ENCODE peak calls at places on chromosomes 2 and 18, in six cellular contexts. One of them, this sample, is unnamed.

GRCh38 chr18:41870191-41870590 is 84.8 kb upstream of the PIK3C3 start:
- DNase-seq in HCT116: no peak
- DNase-seq in MM.1S: no peak
- DNase-seq in OCI-LY7: no peak
- DNase-seq in SK-N-SH: no peak
- DNase-seq in neural progenitor cell: no peak
- DNase-seq in this sample: no peak

GRCh38 chr2:39008663-39009062 is 112.2 kb downstream of the SOS1 start:
- DNase-seq in HCT116: no peak
- DNase-seq in MM.1S: no peak
- DNase-seq in OCI-LY7: peak; percentile 5
- DNase-seq in SK-N-SH: no peak
- DNase-seq in neural progenitor cell: no peak
- DNase-seq in this sample: peak; percentile 16

GRCh38 chr2:237977380-237977779 is 10.6 kb downstream of the UBE2F start:
- DNase-seq in HCT116: no peak
- DNase-seq in MM.1S: no peak
- DNase-seq in OCI-LY7: peak; percentile 83
- DNase-seq in SK-N-SH: no peak
- DNase-seq in neural progenitor cell: no peak
- DNase-seq in this sample: no peak

GRCh38 chr2:229180658-229181057 is 90.4 kb downstream of the PID1 start:
- DNase-seq in HCT116: no peak
- DNase-seq in MM.1S: no peak
- DNase-seq in OCI-LY7: no peak
- DNase-seq in SK-N-SH: no peak
- DNase-seq in neural progenitor cell: no peak
- DNase-seq in this sample: no peak

GRCh38 chr2:104969564-104969963 is 68.3 kb upstream of the MRPS9 start:
- DNase-seq in HCT116: peak; percentile 83
- DNase-seq in MM.1S: peak; percentile 72
- DNase-seq in OCI-LY7: peak; percentile 8
- DNase-seq in SK-N-SH: no peak
- DNase-seq in neural progenitor cell: peak; percentile 29
- DNase-seq in this sample: no peak

GRCh38 chr2:170235860-170236638 is 58.1 kb downstream of the MYO3B start:
- DNase-seq in HCT116: peak; percentile 60
- DNase-seq in MM.1S: peak; percentile 61
- DNase-seq in OCI-LY7: peak; percentile 46
- DNase-seq in SK-N-SH: peak; percentile 61
- DNase-seq in neural progenitor cell: peak; percentile 84
- DNase-seq in this sample: peak; percentile 76

GRCh38 chr2:21005111-21005699 is 38.7 kb downstream of the APOB start:
- DNase-seq in HCT116: no peak
- DNase-seq in MM.1S: no peak
- DNase-seq in OCI-LY7: no peak
- DNase-seq in SK-N-SH: no peak
- DNase-seq in neural progenitor cell: no peak
- DNase-seq in this sample: no peak

GRCh38 chr18:55362303-55362702 is 225.7 kb downstream of the TCF4 start:
- DNase-seq in HCT116: no peak
- DNase-seq in MM.1S: no peak
- DNase-seq in OCI-LY7: no peak
- DNase-seq in SK-N-SH: no peak
- DNase-seq in neural progenitor cell: no peak
- DNase-seq in this sample: no peak

GRCh38 chr18:2846241-2846637 is 567 bp upstream of the EMILIN2 start:
- DNase-seq in HCT116: no peak
- DNase-seq in MM.1S: no peak
- DNase-seq in OCI-LY7: no peak
- DNase-seq in SK-N-SH: no peak
- DNase-seq in neural progenitor cell: peak; percentile 53
- DNase-seq in this sample: peak; percentile 28

GRCh38 chr2:169579044-169579443 is 5.1 kb upstream of the PPIG start:
- DNase-seq in HCT116: no peak
- DNase-seq in MM.1S: no peak
- DNase-seq in OCI-LY7: no peak
- DNase-seq in SK-N-SH: no peak
- DNase-seq in neural progenitor cell: no peak
- DNase-seq in this sample: no peak

GRCh38 chr2:230942920-230943896 is 18.2 kb upstream of the GPR55 start:
- DNase-seq in HCT116: no peak
- DNase-seq in MM.1S: peak; percentile 9
- DNase-seq in OCI-LY7: no peak
- DNase-seq in SK-N-SH: no peak
- DNase-seq in neural progenitor cell: no peak
- DNase-seq in this sample: no peak

GRCh38 chr18:8803063-8803795 is 97.9 kb downstream of the MTCL1 start:
- DNase-seq in HCT116: no peak
- DNase-seq in MM.1S: no peak
- DNase-seq in OCI-LY7: no peak
- DNase-seq in SK-N-SH: no peak
- DNase-seq in neural progenitor cell: no peak
- DNase-seq in this sample: no peak

GRCh38 chr18:60448487-60449267 is 76.1 kb upstream of the MC4R start:
- DNase-seq in HCT116: no peak
- DNase-seq in MM.1S: no peak
- DNase-seq in OCI-LY7: no peak
- DNase-seq in SK-N-SH: no peak
- DNase-seq in neural progenitor cell: no peak
- DNase-seq in this sample: no peak

GRCh38 chr2:21452263-21452662 is 328.5 kb downstream of the TDRD15 start:
- DNase-seq in HCT116: no peak
- DNase-seq in MM.1S: no peak
- DNase-seq in OCI-LY7: no peak
- DNase-seq in SK-N-SH: peak; percentile 47
- DNase-seq in neural progenitor cell: no peak
- DNase-seq in this sample: no peak

GRCh38 chr2:8480936-8481335 is 200.9 kb upstream of the ID2 start:
- DNase-seq in HCT116: no peak
- DNase-seq in MM.1S: no peak
- DNase-seq in OCI-LY7: no peak
- DNase-seq in SK-N-SH: no peak
- DNase-seq in neural progenitor cell: no peak
- DNase-seq in this sample: no peak

GRCh38 chr2:8479298-8479697 is 202.6 kb upstream of the ID2 start:
- DNase-seq in HCT116: no peak
- DNase-seq in MM.1S: no peak
- DNase-seq in OCI-LY7: no peak
- DNase-seq in SK-N-SH: peak; percentile 79
- DNase-seq in neural progenitor cell: no peak
- DNase-seq in this sample: peak; percentile 76

GRCh38 chr2:8484502-8485283 is 197.2 kb upstream of the ID2 start:
- DNase-seq in HCT116: no peak
- DNase-seq in MM.1S: no peak
- DNase-seq in OCI-LY7: no peak
- DNase-seq in SK-N-SH: no peak
- DNase-seq in neural progenitor cell: no peak
- DNase-seq in this sample: no peak

GRCh38 chr2:8482432-8482831 is 199.4 kb upstream of the ID2 start:
- DNase-seq in HCT116: no peak
- DNase-seq in MM.1S: no peak
- DNase-seq in OCI-LY7: no peak
- DNase-seq in SK-N-SH: no peak
- DNase-seq in neural progenitor cell: no peak
- DNase-seq in this sample: no peak

DNA sequence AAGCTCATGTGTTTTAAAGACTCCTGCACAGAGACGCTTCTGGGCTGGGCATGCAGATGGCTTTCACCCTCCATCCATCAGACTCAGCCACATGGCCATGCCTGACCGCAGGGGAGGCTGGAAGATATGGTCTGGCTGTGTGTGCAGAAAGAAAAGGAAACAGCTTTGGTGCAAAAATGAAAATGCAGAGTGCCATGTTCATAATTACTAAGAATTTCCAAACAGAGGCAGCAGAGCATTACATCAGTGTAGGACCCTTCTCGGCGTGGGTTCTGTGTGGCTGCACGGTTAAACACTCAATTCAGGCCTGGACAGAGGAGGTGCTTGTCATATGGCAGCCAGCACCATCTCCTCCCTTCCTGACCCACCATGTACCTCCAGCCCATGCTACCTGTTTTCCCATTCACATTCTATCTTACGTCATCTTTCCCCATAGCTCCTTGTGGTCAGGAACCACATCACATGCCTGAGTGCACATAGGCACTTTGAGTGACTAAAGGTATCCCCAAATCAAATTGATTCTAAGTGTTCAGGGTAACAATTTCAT is 200.3 kb upstream of the ID2 start:
- DNase-seq in HCT116: no peak
- DNase-seq in MM.1S: peak; percentile 82
- DNase-seq in OCI-LY7: peak; percentile 68
- DNase-seq in SK-N-SH: no peak
- DNase-seq in neural progenitor cell: no peak
- DNase-seq in this sample: no peak
- TF ChIP-seq EZH2phosphoT487 in HCT116: no peak
- TF ChIP-seq EZH2phosphoT487 in MM.1S: no peak
- TF ChIP-seq EZH2phosphoT487 in OCI-LY7: no peak
- TF ChIP-seq EZH2phosphoT487 in SK-N-SH: no peak
- TF ChIP-seq EZH2phosphoT487 in neural progenitor cell: no peak
- TF ChIP-seq EZH2phosphoT487 in this sample: no peak

GRCh38 chr2:3076848-3077735 is 300.5 kb downstream of the EIPR1 start:
- DNase-seq in HCT116: no peak
- DNase-seq in MM.1S: no peak
- DNase-seq in OCI-LY7: no peak
- DNase-seq in SK-N-SH: peak; percentile 59
- DNase-seq in neural progenitor cell: peak; percentile 49
- DNase-seq in this sample: no peak
- TF ChIP-seq EZH2phosphoT487 in HCT116: no peak
- TF ChIP-seq EZH2phosphoT487 in MM.1S: no peak
- TF ChIP-seq EZH2phosphoT487 in OCI-LY7: no peak
- TF ChIP-seq EZH2phosphoT487 in SK-N-SH: no peak
- TF ChIP-seq EZH2phosphoT487 in neural progenitor cell: no peak
- TF ChIP-seq EZH2phosphoT487 in this sample: no peak

DNA sequence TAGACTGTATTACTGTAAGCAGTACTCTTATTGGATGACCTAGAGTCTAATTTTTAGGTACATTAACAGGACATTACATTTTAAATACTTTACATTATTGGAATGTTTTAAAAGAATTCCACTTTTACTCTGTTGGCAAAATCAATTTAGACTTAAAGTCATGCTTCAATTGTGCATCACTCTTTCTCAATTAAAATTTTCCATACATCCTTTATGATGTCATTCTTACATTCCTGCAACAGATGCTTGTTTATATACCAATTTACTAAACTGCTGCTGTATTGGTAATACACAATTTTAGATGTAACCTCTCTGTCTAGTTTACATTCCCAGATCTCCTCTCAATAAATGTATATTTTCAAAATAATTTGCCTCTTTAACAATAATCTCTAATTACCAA is 440.1 kb downstream of the ZEB2 start:
- DNase-seq in HCT116: no peak
- DNase-seq in MM.1S: no peak
- DNase-seq in OCI-LY7: no peak
- DNase-seq in SK-N-SH: no peak
- DNase-seq in neural progenitor cell: no peak
- DNase-seq in this sample: no peak
- TF ChIP-seq EZH2phosphoT487 in HCT116: no peak
- TF ChIP-seq EZH2phosphoT487 in MM.1S: no peak
- TF ChIP-seq EZH2phosphoT487 in OCI-LY7: no peak
- TF ChIP-seq EZH2phosphoT487 in SK-N-SH: no peak
- TF ChIP-seq EZH2phosphoT487 in neural progenitor cell: no peak
- TF ChIP-seq EZH2phosphoT487 in this sample: no peak

GRCh38 chr2:168208652-168209051 is 38.7 kb downstream of the STK39 start:
- DNase-seq in HCT116: no peak
- DNase-seq in MM.1S: no peak
- DNase-seq in OCI-LY7: no peak
- DNase-seq in SK-N-SH: no peak
- DNase-seq in neural progenitor cell: no peak
- DNase-seq in this sample: no peak
- TF ChIP-seq EZH2phosphoT487 in HCT116: no peak
- TF ChIP-seq EZH2phosphoT487 in MM.1S: no peak
- TF ChIP-seq EZH2phosphoT487 in OCI-LY7: no peak
- TF ChIP-seq EZH2phosphoT487 in SK-N-SH: no peak
- TF ChIP-seq EZH2phosphoT487 in neural progenitor cell: no peak
- TF ChIP-seq EZH2phosphoT487 in this sample: no peak

GRCh38 chr2:199459286-199460100 is 1.8 kb upstream of the SATB2 start:
- DNase-seq in HCT116: peak; percentile 93
- DNase-seq in MM.1S: peak; percentile 79
- DNase-seq in OCI-LY7: peak; percentile 81
- DNase-seq in SK-N-SH: peak; percentile 83
- DNase-seq in neural progenitor cell: peak; percentile 94
- DNase-seq in this sample: peak; percentile 90
- TF ChIP-seq EZH2phosphoT487 in HCT116: no peak
- TF ChIP-seq EZH2phosphoT487 in MM.1S: no peak
- TF ChIP-seq EZH2phosphoT487 in OCI-LY7: no peak
- TF ChIP-seq EZH2phosphoT487 in SK-N-SH: no peak
- TF ChIP-seq EZH2phosphoT487 in neural progenitor cell: no peak
- TF ChIP-seq EZH2phosphoT487 in this sample: no peak

This sample was measured in hepatocyte.